ENCODE peak calls at places on chromosomes 13 and 19, in four cellular contexts. One of them, this sample, is unnamed.

GRCh38 chr13:79781829-79782540 is 301.0 kb downstream of the NDFIP2 start:
- DNase-seq in aorta: no peak
- DNase-seq in IMR-90: peak
- DNase-seq in effector memory CD4-positive, alpha-beta T cell: no peak
- DNase-seq in this sample: no peak

GRCh38 chr19:56253737-56254136 is 18.8 kb upstream of the EDDM13 start:
- DNase-seq in aorta: no peak
- DNase-seq in IMR-90: peak
- DNase-seq in effector memory CD4-positive, alpha-beta T cell: no peak
- DNase-seq in this sample: peak

GRCh38 chr19:9939301-9939913 is 3.1 kb upstream of the OLFM2 start:
- DNase-seq in aorta: no peak
- DNase-seq in IMR-90: peak
- DNase-seq in effector memory CD4-positive, alpha-beta T cell: no peak
- DNase-seq in this sample: peak

GRCh38 chr13:40539954-40540706 is 126.3 kb downstream of the FOXO1 start:
- DNase-seq in aorta: no peak
- DNase-seq in IMR-90: peak
- DNase-seq in effector memory CD4-positive, alpha-beta T cell: no peak
- DNase-seq in this sample: peak

GRCh38 chr19:46422344-46422743 is 6.4 kb downstream of the PNMA8C start:
- DNase-seq in aorta: no peak
- DNase-seq in IMR-90: no peak
- DNase-seq in effector memory CD4-positive, alpha-beta T cell: no peak
- DNase-seq in this sample: no peak

GRCh38 chr19:55013596-55013995 is 24.5 kb downstream of the GP6 start:
- DNase-seq in aorta: no peak
- DNase-seq in IMR-90: no peak
- DNase-seq in effector memory CD4-positive, alpha-beta T cell: no peak
- DNase-seq in this sample: no peak

GRCh38 chr13:66560991-66561390 is 669.1 kb downstream of the PCDH9 start:
- DNase-seq in aorta: no peak
- DNase-seq in IMR-90: no peak
- DNase-seq in effector memory CD4-positive, alpha-beta T cell: no peak
- DNase-seq in this sample: no peak

GRCh38 chr19:29702161-29702957 is 12.7 kb downstream of the C19orf12 start:
- DNase-seq in aorta: peak
- DNase-seq in IMR-90: no peak
- DNase-seq in effector memory CD4-positive, alpha-beta T cell: no peak
- DNase-seq in this sample: no peak

GRCh38 chr13:98794498-98794897 is 42.0 kb upstream of the SLC15A1 start:
- DNase-seq in aorta: no peak
- DNase-seq in IMR-90: no peak
- DNase-seq in effector memory CD4-positive, alpha-beta T cell: no peak
- DNase-seq in this sample: no peak

GRCh38 chr19:45657520-45658163 is 10.4 kb upstream of the GIPR start:
- DNase-seq in aorta: no peak
- DNase-seq in IMR-90: no peak
- DNase-seq in effector memory CD4-positive, alpha-beta T cell: no peak
- DNase-seq in this sample: no peak

GRCh38 chr13:85610024-85610423 is 189.2 kb downstream of the SLITRK6 start:
- DNase-seq in aorta: no peak
- DNase-seq in IMR-90: peak
- DNase-seq in effector memory CD4-positive, alpha-beta T cell: no peak
- DNase-seq in this sample: no peak

GRCh38 chr19:6273701-6274601 is 5.8 kb downstream of the MLLT1 start:
- DNase-seq in aorta: peak
- DNase-seq in IMR-90: peak
- DNase-seq in effector memory CD4-positive, alpha-beta T cell: no peak
- DNase-seq in this sample: no peak
- H3K27ac ChIP-seq in aorta: peak
- H3K27ac ChIP-seq in IMR-90: peak
- H3K27ac ChIP-seq in effector memory CD4-positive, alpha-beta T cell: no peak
- H3K27ac ChIP-seq in this sample: no peak

DNA sequence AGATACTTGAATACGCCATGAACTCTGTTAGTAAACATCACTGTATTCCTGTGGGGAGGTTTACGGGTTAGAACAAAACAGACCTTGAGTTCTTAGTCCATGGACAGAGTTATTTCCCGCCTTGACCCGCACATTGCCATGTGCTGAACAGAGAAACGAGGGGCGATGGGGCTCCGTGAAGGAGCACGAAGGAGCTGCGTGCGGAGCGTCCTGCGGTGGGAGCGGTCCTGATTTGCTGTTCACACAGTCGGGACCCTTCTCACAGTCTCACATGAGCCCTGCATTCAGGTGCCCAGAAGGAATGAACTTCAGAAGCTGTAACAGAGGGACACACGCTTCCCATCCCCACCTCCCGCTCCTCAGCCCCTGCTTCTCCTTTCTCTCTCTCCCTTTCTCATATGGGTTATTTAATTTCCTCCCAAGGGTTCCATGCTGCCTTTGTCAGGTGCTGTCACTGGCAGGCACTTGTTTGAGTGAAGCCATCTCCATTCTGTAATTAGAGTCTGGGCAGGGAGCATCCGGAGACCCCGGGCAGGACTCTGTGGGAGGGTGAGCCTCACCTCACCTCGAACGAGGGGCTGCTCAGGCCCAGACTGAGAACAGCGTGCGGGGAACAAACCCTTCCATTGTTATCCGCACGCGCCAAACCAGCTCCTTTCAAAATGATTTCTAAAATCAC is 76.9 kb downstream of the TEX29 start:
- DNase-seq in aorta: no peak
- DNase-seq in IMR-90: no peak
- DNase-seq in effector memory CD4-positive, alpha-beta T cell: no peak
- DNase-seq in this sample: no peak
- H3K27ac ChIP-seq in aorta: no peak
- H3K27ac ChIP-seq in IMR-90: no peak
- H3K27ac ChIP-seq in effector memory CD4-positive, alpha-beta T cell: no peak
- H3K27ac ChIP-seq in this sample: no peak

GRCh38 chr13:108807841-108808240 is 178.4 kb downstream of the MYO16 start:
- DNase-seq in aorta: no peak
- DNase-seq in IMR-90: peak
- DNase-seq in effector memory CD4-positive, alpha-beta T cell: no peak
- DNase-seq in this sample: no peak

GRCh38 chr13:108816381-108816780 is 187.0 kb downstream of the MYO16 start:
- DNase-seq in aorta: no peak
- DNase-seq in IMR-90: no peak
- DNase-seq in effector memory CD4-positive, alpha-beta T cell: no peak
- DNase-seq in this sample: no peak

GRCh38 chr13:108812165-108812564 is 182.8 kb downstream of the MYO16 start:
- DNase-seq in aorta: no peak
- DNase-seq in IMR-90: no peak
- DNase-seq in effector memory CD4-positive, alpha-beta T cell: no peak
- DNase-seq in this sample: no peak
- H3K27ac ChIP-seq in aorta: no peak
- H3K27ac ChIP-seq in IMR-90: no peak
- H3K27ac ChIP-seq in effector memory CD4-positive, alpha-beta T cell: no peak
- H3K27ac ChIP-seq in this sample: no peak

DNA sequence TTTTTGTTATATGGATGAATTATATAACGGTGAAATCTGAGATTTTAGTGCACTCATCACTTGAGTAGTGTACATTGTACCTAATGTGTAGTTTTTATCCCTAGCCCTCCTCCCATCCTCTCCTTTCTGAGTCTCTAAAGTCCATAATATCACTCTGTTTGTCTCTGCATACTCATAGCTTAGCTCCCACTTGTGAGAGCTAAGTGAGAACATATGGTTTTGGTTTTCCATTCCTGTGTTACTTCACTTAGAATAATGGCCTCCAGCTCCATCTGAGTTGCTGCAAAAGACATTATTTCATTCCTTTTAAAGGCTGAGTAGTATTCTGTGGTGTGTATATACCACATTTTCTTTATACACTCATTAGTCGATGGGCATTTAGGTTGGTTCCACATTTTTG is 94.0 kb downstream of the SLC10A2 start:
- DNase-seq in aorta: no peak
- DNase-seq in IMR-90: no peak
- DNase-seq in effector memory CD4-positive, alpha-beta T cell: no peak
- DNase-seq in this sample: no peak
- H3K27ac ChIP-seq in aorta: no peak
- H3K27ac ChIP-seq in IMR-90: no peak
- H3K27ac ChIP-seq in effector memory CD4-positive, alpha-beta T cell: no peak
- H3K27ac ChIP-seq in this sample: no peak

DNA sequence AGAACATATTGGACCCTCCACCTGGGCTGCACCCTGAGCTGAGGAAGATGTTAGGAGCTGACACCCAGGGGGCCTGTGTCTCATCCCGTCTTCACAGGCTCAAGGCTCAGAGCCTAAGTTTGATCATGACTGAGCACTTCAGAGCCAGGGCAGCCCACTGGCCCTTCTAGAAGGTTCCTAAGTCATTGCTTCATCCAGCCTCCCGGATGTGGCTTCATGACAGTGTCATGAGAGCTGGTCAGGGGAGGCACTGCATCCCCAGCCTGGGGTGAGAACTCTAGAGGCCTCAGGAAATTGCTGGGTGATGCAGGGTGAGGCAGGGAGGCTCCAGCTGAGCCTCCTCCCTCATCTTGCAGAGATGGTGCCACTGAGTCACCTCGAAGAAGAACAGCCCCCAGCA is 24.9 kb upstream of the PIK3R2 start:
- DNase-seq in aorta: no peak
- DNase-seq in IMR-90: peak
- DNase-seq in effector memory CD4-positive, alpha-beta T cell: no peak
- DNase-seq in this sample: no peak
- H3K27ac ChIP-seq in aorta: no peak
- H3K27ac ChIP-seq in IMR-90: no peak
- H3K27ac ChIP-seq in effector memory CD4-positive, alpha-beta T cell: no peak
- H3K27ac ChIP-seq in this sample: no peak

GRCh38 chr19:2289714-2290435 is 7.9 kb upstream of the PEAK3 start:
- DNase-seq in aorta: peak
- DNase-seq in IMR-90: no peak
- DNase-seq in effector memory CD4-positive, alpha-beta T cell: peak
- DNase-seq in this sample: no peak

GRCh38 chr19:2287585-2287984 is 5.6 kb upstream of the PEAK3 start:
- DNase-seq in aorta: no peak
- DNase-seq in IMR-90: no peak
- DNase-seq in effector memory CD4-positive, alpha-beta T cell: no peak
- DNase-seq in this sample: no peak

GRCh38 chr19:2290441-2291184 is 8.6 kb upstream of the PEAK3 start:
- DNase-seq in aorta: peak
- DNase-seq in IMR-90: no peak
- DNase-seq in effector memory CD4-positive, alpha-beta T cell: no peak
- DNase-seq in this sample: no peak

GRCh38 chr19:2288010-2288742 is 6.2 kb upstream of the PEAK3 start:
- DNase-seq in aorta: no peak
- DNase-seq in IMR-90: no peak
- DNase-seq in effector memory CD4-positive, alpha-beta T cell: no peak
- DNase-seq in this sample: no peak

DNA sequence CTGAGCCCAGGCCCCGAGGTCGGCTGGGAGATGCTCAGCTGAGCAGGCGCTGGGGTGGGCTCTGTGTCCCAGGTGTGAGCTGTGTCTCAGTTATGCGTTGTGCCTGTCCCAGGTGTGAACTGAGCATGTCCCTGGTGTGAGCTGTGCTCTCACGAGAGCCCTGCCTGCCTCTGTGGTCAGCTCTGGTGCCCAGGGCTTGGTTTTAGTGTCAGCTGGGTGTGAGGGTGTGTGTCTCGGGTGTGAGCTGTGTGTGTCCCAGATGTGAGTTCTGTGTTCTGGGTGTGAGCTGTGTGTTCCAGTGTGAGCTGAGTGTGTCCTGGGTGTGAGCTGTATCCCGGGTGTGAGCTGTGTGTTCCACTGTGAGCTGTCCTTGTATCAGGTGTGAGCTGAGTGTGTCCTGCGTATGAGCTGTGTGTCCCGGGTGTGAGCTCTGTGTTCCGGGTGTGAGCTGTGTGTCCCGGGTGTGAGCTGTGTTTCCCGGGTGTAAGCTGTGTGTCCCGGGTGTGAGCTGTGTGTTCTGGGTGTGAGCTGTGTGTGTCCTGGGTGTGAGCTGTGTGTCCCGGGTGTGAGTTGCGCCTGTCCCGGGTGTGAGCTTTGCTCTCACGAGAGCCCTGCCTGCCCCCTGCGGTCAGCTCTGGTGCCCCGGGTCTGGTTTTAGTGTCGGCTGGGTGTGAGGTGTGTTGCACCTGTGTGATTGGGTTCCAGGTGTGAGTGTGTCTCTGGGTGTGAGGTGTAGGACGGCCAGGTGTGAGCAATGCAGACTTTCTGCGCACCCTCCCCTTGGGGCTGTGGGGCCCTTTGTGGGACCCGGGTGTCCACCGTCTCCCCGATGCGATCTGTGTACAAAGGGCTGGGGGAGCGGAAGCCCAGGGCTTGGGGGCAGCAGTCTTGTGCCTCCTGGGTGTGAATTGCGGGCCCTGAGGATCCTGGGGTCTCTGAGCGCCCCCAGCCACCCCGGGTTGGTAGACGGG is 7.1 kb upstream of the PEAK3 start:
- DNase-seq in aorta: no peak
- DNase-seq in IMR-90: no peak
- DNase-seq in effector memory CD4-positive, alpha-beta T cell: no peak
- DNase-seq in this sample: no peak
- H3K27ac ChIP-seq in aorta: no peak
- H3K27ac ChIP-seq in IMR-90: no peak
- H3K27ac ChIP-seq in effector memory CD4-positive, alpha-beta T cell: peak
- H3K27ac ChIP-seq in this sample: no peak

DNA sequence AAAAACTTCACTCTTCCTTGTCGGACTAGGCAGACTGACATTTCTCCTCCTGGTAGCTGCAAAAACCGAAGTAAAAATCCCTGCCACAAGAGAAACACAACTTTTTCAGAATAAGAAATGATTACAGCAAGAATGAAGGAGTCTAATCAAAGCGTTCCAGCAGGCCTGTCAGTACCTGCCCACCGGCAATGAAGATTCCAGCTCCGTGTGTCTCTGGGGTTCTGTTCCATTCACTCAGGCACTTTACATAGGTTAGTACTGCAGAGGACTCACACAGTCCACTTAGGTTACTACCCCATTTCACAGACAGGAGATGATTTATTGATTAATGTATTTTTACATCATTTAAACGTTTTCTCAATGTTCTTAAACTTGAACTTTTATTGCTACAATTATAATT is 275.5 kb downstream of the NHLRC3 start:
- DNase-seq in aorta: no peak
- DNase-seq in IMR-90: no peak
- DNase-seq in effector memory CD4-positive, alpha-beta T cell: no peak
- DNase-seq in this sample: no peak
- H3K27ac ChIP-seq in aorta: no peak
- H3K27ac ChIP-seq in IMR-90: no peak
- H3K27ac ChIP-seq in effector memory CD4-positive, alpha-beta T cell: no peak
- H3K27ac ChIP-seq in this sample: no peak